ENCODE peak calls at places on chromosomes 3 and 15, in five cellular contexts. R is cardiac fibroblast, E is foreskin fibroblast, N is brain microvascular endothelial cell, H is sigmoid colon. D is an unnamed sample.
A peak's percentile ranks its signal among the peaks of the same experiment; 100 is the strongest.

GRCh38 chr15:89143503-89144162 is 55.4 kb downstream of the ABHD2 start:
- DNase-seq in R (peak; percentile 96), E (peak; percentile 79), N (peak; percentile 66), H (no peak), D (peak; percentile 88)

GRCh38 chr3:124149774-124150173 is 157.8 kb upstream of the ROPN1 start:
- DNase-seq in R (no peak), E (no peak), N (no peak), H (no peak), D (no peak)

GRCh38 chr3:180048840-180049239 is 12.1 kb upstream of the PEX5L start:
- DNase-seq in R (peak; percentile 0), E (no peak), N (no peak), H (no peak), D (no peak)

GRCh38 chr3:116083686-116084085 is 361.6 kb downstream of the LSAMP start:
- DNase-seq in R (no peak), E (peak; percentile 22), N (peak; percentile 27), H (no peak), D (no peak)

GRCh38 chr15:88255496-88256171 is 905 bp downstream of the NTRK3 start:
- DNase-seq in R (peak; percentile 50), E (peak; percentile 11), N (peak; percentile 1), H (no peak), D (no peak)

GRCh38 chr3:120100711-120101110 is 6.5 kb upstream of the GSK3B start:
- DNase-seq in R (no peak), E (no peak), N (no peak), H (no peak), D (no peak)

GRCh38 chr3:158456114-158456513 is 114.9 kb upstream of the MLF1 start:
- DNase-seq in R (no peak), E (no peak), N (no peak), H (no peak), D (no peak)

GRCh38 chr3:183634707-183635106 is 716 bp upstream of the KLHL24 start:
- DNase-seq in R (no peak), E (no peak), N (no peak), H (no peak), D (no peak)

GRCh38 chr3:187958432-187959003 is 195.4 kb upstream of the LPP start:
- DNase-seq in R (no peak), E (no peak), N (no peak), H (no peak), D (no peak)

GRCh38 chr3:43071313-43071893 is 34.5 kb downstream of the POMGNT2 start:
- DNase-seq in R (no peak), E (no peak), N (no peak), H (no peak), D (no peak)

GRCh38 chr15:36598529-36599177 is 19.2 kb downstream of the CDIN1 start:
- DNase-seq in R (peak; percentile 40), E (no peak), N (no peak), H (no peak), D (no peak)

GRCh38 chr15:58065445-58066041 is at the start of gene ALDH1A2:
- DNase-seq in R (peak; percentile 37), E (no peak), N (no peak), H (peak; percentile 65), D (no peak)

GRCh38 chr15:83833569-83833968 is 179.6 kb downstream of the ADAMTSL3 start:
- DNase-seq in R (no peak), E (no peak), N (no peak), H (no peak), D (no peak)

GRCh38 chr3:145219355-145220196 is 941.4 kb downstream of the PLOD2 start:
- DNase-seq in R (no peak), E (no peak), N (no peak), H (no peak), D (no peak)

GRCh38 chr15:86852741-86853140 is 773.1 kb downstream of the AGBL1 start:
- DNase-seq in R (no peak), E (no peak), N (no peak), H (no peak), D (no peak)

GRCh38 chr15:90851114-90851513 is 17.3 kb upstream of the FURIN start:
- DNase-seq in R (no peak), E (no peak), N (no peak), H (no peak), D (no peak)

GRCh38 chr15:69660658-69661405 is 208.2 kb downstream of the RPLP1 start:
- DNase-seq in R (no peak), E (no peak), N (no peak), H (no peak), D (no peak)

GRCh38 chr3:8848696-8849131 is 79.3 kb upstream of the OXTR start:
- DNase-seq in R (peak; percentile 64), E (peak; percentile 86), N (peak; percentile 93), H (no peak), D (no peak)

GRCh38 chr15:98715401-98715800 is 67.1 kb downstream of the IGF1R start:
- DNase-seq in R (no peak), E (no peak), N (no peak), H (no peak), D (no peak)

GRCh38 chr3:108914774-108915641 is 38.7 kb downstream of the GUCA1C start:
- DNase-seq in R (peak; percentile 67), E (peak; percentile 5), N (peak; percentile 61), H (no peak), D (peak; percentile 62)

GRCh38 chr3:14283092-14283820 is 104.6 kb downstream of the LSM3 start:
- DNase-seq in R (no peak), E (no peak), N (no peak), H (no peak), D (no peak)

GRCh38 chr3:162601101-162601670 is 1104.6 kb downstream of the OTOL1 start:
- DNase-seq in R (no peak), E (no peak), N (no peak), H (no peak), D (no peak)

GRCh38 chr3:193593666-193594025 is 638 bp downstream of the OPA1 start:
- DNase-seq in R (peak; percentile 23), E (no peak), N (peak; percentile 11), H (no peak), D (no peak)

GRCh38 chr3:14406336-14406735 is 3.9 kb downstream of the SLC6A6 start:
- DNase-seq in R (no peak), E (no peak), N (no peak), H (no peak), D (no peak)

GRCh38 chr3:39671116-39671515 is 138.3 kb upstream of the MYRIP start:
- DNase-seq in R (peak; percentile 36), E (peak; percentile 35), N (no peak), H (no peak), D (no peak)

GRCh38 chr3:104578558-104578957 is 788.2 kb upstream of the ALCAM start:
- DNase-seq in R (no peak), E (no peak), N (no peak), H (no peak), D (no peak)

GRCh38 chr3:29268651-29269050 is 12.2 kb upstream of the RBMS3 start:
- DNase-seq in R (no peak), E (no peak), N (no peak), H (no peak), D (no peak)